ENCODE peak calls at places on chromosome 3, in ten cellular contexts. P is sciatic nerve; V is EL; U is KBM-7; L is hippocampal formation; Q is stimulated activated CD8-positive, alpha-beta memory T cell treated with anti-CD3 and anti-CD28 coated beads, Interleukin-15, amount 100 ng/mL, for 4 hours; J is T-helper 17 cell; Y is T-helper 2 cell; G is spleen; X is AG04449. K is an unnamed sample.

GRCh38 chr3:175869398-175869797 is 1010.3 kb downstream of the NAALADL2 start:
- DNase-seq in P (no peak), V (no peak), U (no peak), L (no peak), Q (no peak), J (no peak), Y (peak), G (no peak), X (no peak), K (no peak)

GRCh38 chr3:120652896-120653545 is 29.0 kb downstream of the HGD start:
- DNase-seq in P (no peak), V (no peak), U (no peak), L (no peak), Q (no peak), J (no peak), Y (no peak), G (no peak), X (no peak), K (peak)

GRCh38 chr3:10169000-10169496 is 4.3 kb downstream of the IRAK2 start:
- DNase-seq in P (no peak), V (peak), U (no peak), L (no peak), Q (no peak), J (no peak), Y (no peak), G (no peak), X (no peak), K (peak)

GRCh38 chr3:124467980-124468902 is 262.0 kb upstream of the UMPS start:
- DNase-seq in P (no peak), V (peak), U (peak), L (peak), Q (no peak), J (no peak), Y (peak), G (no peak), X (no peak), K (peak)

GRCh38 chr3:177862962-177863491 is 665.7 kb upstream of the TBL1XR1 start:
- DNase-seq in P (no peak), V (no peak), U (no peak), L (no peak), Q (no peak), J (no peak), Y (no peak), G (no peak), X (no peak), K (no peak)

GRCh38 chr3:64216706-64217105 is 8.6 kb downstream of the PRICKLE2 start:
- DNase-seq in P (no peak), V (peak), U (no peak), L (no peak), Q (no peak), J (no peak), Y (no peak), G (no peak), X (no peak), K (no peak)

GRCh38 chr3:12954891-12955650 is 113.7 kb upstream of the RPL32 start:
- DNase-seq in P (peak), V (no peak), U (no peak), L (no peak), Q (no peak), J (no peak), Y (no peak), G (peak), X (no peak), K (peak)

GRCh38 chr3:184238246-184238818 is 8.9 kb downstream of the VWA5B2 start:
- DNase-seq in P (no peak), V (no peak), U (no peak), L (no peak), Q (no peak), J (no peak), Y (no peak), G (no peak), X (no peak), K (no peak)